ENCODE peak calls at places on chromosomes 12 and 14, in five cellular contexts. I is right atrium auricular region, V is OCI-LY7, T is mesothelial cell of epicardium, C is ELR. S is an unnamed sample.

GRCh38 chr12:65822732-65823480 is 1.4 kb upstream of the HMGA2 start:
- DNase-seq in V (no peak), I (no peak), C (peak), T (peak), S (no peak)

GRCh38 chr12:130460611-130461478 is 123.2 kb downstream of the PIWIL1 start:
- DNase-seq in T (no peak), I (no peak), V (no peak), C (no peak), S (no peak)

GRCh38 chr12:108285016-108285415 is 54.1 kb downstream of the CMKLR1 start:
- DNase-seq in T (no peak), V (no peak), C (no peak), I (no peak), S (no peak)

GRCh38 chr14:98244162-98244948 is 1027.6 kb downstream of the BCL11B start:
- DNase-seq in V (no peak), T (no peak), C (no peak), I (no peak), S (no peak)

GRCh38 chr12:53844989-53845836 is 93.4 kb upstream of the HOXC13 start:
- DNase-seq in C (peak), I (no peak), V (no peak), T (no peak), S (no peak)

GRCh38 chr12:78898416-78898815 is 33.8 kb downstream of the SYT1 start:
- DNase-seq in I (no peak), C (no peak), V (no peak), T (no peak), S (no peak)

GRCh38 chr12:9736931-9737705 is 4.2 kb upstream of the CLECL1 start:
- DNase-seq in I (no peak), C (no peak), T (no peak), V (peak), S (peak)

GRCh38 chr14:101808020-101808641 is 46.6 kb downstream of the PPP2R5C start:
- DNase-seq in V (peak), C (peak), I (no peak), T (no peak), S (peak)

GRCh38 chr12:115918763-115919162 is 358.7 kb downstream of the MED13L start:
- DNase-seq in V (no peak), C (no peak), I (peak), T (no peak), S (peak)

GRCh38 chr14:92903359-92903758 is 19.6 kb upstream of the CHGA start:
- DNase-seq in C (no peak), I (no peak), V (no peak), T (no peak), S (no peak)

GRCh38 chr14:67541448-67542387 is 8.6 kb downstream of the PLEKHH1 start:
- DNase-seq in V (no peak), I (no peak), C (no peak), T (no peak), S (no peak)

GRCh38 chr12:94603434-94604068 is 46.8 kb downstream of the TMCC3 start:
- DNase-seq in T (no peak), C (peak), I (no peak), V (peak), S (peak)

GRCh38 chr12:47793015-47793681 is 20.1 kb downstream of the SLC48A1 start:
- DNase-seq in C (no peak), I (no peak), V (no peak), T (no peak), S (no peak)

GRCh38 chr12:24996820-24997219 is 47.9 kb upstream of the BCAT1 start:
- DNase-seq in T (no peak), C (no peak), I (no peak), V (peak), S (peak)

GRCh38 chr14:52951730-52952481 is 1.1 kb upstream of the FERMT2 start:
- DNase-seq in I (peak), T (no peak), V (no peak), C (peak), S (no peak)

GRCh38 chr14:93741556-93742210 is 46.6 kb downstream of the PRIMA1 start:
- DNase-seq in I (no peak), C (no peak), T (no peak), V (no peak), S (no peak)

GRCh38 chr12:106598003-106598402 is 15.2 kb downstream of the RFX4 start:
- DNase-seq in C (peak), T (no peak), I (no peak), V (no peak), S (no peak)

GRCh38 chr12:3213171-3213570 is 136.0 kb downstream of the TSPAN9 start:
- DNase-seq in V (no peak), C (no peak), I (no peak), T (no peak), S (no peak)

GRCh38 chr14:90491221-90491867 is 94.5 kb downstream of the CALM1 start:
- DNase-seq in C (no peak), V (no peak), I (peak), T (no peak), S (no peak)

GRCh38 chr14:91219505-91220389 is 24.8 kb downstream of the GPR68 start:
- DNase-seq in T (no peak), V (no peak), I (no peak), C (no peak), S (no peak)

GRCh38 chr14:51780006-51780692 is 80.3 kb upstream of the GNG2 start:
- DNase-seq in I (peak), C (peak), T (peak), V (peak), S (peak)

GRCh38 chr12:47276253-47277070 is 196.7 kb upstream of the AMIGO2 start:
- DNase-seq in V (peak), C (peak), T (no peak), I (no peak), S (peak)

GRCh38 chr12:85413266-85413665 is 133.2 kb downstream of the ALX1 start:
- DNase-seq in C (peak), T (no peak), V (no peak), I (no peak), S (no peak)

GRCh38 chr12:62757048-62757447 is 177.9 kb downstream of the PPM1H start:
- DNase-seq in T (no peak), V (no peak), I (no peak), C (no peak), S (no peak)

GRCh38 chr12:113066806-113067400 is 10.4 kb downstream of the DTX1 start:
- DNase-seq in C (no peak), I (no peak), V (no peak), T (no peak), S (no peak)

GRCh38 chr14:102793531-102794328 is 16.5 kb downstream of the TRAF3 start:
- DNase-seq in I (no peak), T (no peak), C (no peak), V (no peak), S (no peak)

GRCh38 chr14:100106260-100106659 is 41.0 kb downstream of the EVL start:
- DNase-seq in T (no peak), C (no peak), I (no peak), V (no peak), S (no peak)

GRCh38 chr12:18222699-18223098 is 38.6 kb upstream of the PIK3C2G start:
- DNase-seq in C (no peak), T (no peak), I (no peak), V (no peak), S (no peak)